ENCODE peak calls at places on chromosome 10, in seven cellular contexts. One of them, this sample, is unnamed.

GRCh38 chr10:23095966-23096813 is 811 bp downstream of the MSRB2 start:
- DNase-seq in NCI-H2081 treated with DMSO at 0.1 percent for 48 hours: no peak
- DNase-seq in posterior cingulate gyrus: peak
- DNase-seq in A172: peak
- DNase-seq in germinal center: peak
- DNase-seq in CD8-positive, alpha-beta T cell: peak
- DNase-seq in NCI-H460: no peak
- DNase-seq in this sample: no peak

GRCh38 chr10:129320340-129320739 is 146.7 kb upstream of the MGMT start:
- DNase-seq in NCI-H2081 treated with DMSO at 0.1 percent for 48 hours: no peak
- DNase-seq in posterior cingulate gyrus: no peak
- DNase-seq in A172: no peak
- DNase-seq in germinal center: no peak
- DNase-seq in CD8-positive, alpha-beta T cell: no peak
- DNase-seq in NCI-H460: no peak
- DNase-seq in this sample: no peak

GRCh38 chr10:70513848-70514309 is 35.3 kb downstream of the PALD1 start:
- DNase-seq in NCI-H2081 treated with DMSO at 0.1 percent for 48 hours: no peak
- DNase-seq in posterior cingulate gyrus: no peak
- DNase-seq in A172: no peak
- DNase-seq in germinal center: peak
- DNase-seq in CD8-positive, alpha-beta T cell: no peak
- DNase-seq in NCI-H460: no peak
- DNase-seq in this sample: no peak

GRCh38 chr10:28952523-28952922 is 275.2 kb downstream of the BAMBI start:
- DNase-seq in NCI-H2081 treated with DMSO at 0.1 percent for 48 hours: no peak
- DNase-seq in posterior cingulate gyrus: no peak
- DNase-seq in A172: no peak
- DNase-seq in germinal center: no peak
- DNase-seq in CD8-positive, alpha-beta T cell: no peak
- DNase-seq in NCI-H460: no peak
- DNase-seq in this sample: no peak

GRCh38 chr10:73529089-73529832 is 33.4 kb upstream of the PPP3CB start:
- DNase-seq in NCI-H2081 treated with DMSO at 0.1 percent for 48 hours: peak
- DNase-seq in posterior cingulate gyrus: no peak
- DNase-seq in A172: peak
- DNase-seq in germinal center: peak
- DNase-seq in CD8-positive, alpha-beta T cell: peak
- DNase-seq in NCI-H460: peak
- DNase-seq in this sample: peak

GRCh38 chr10:133260895-133261725 is 15.6 kb downstream of the ADAM8 start:
- DNase-seq in NCI-H2081 treated with DMSO at 0.1 percent for 48 hours: no peak
- DNase-seq in posterior cingulate gyrus: peak
- DNase-seq in A172: peak
- DNase-seq in germinal center: peak
- DNase-seq in CD8-positive, alpha-beta T cell: peak
- DNase-seq in NCI-H460: peak
- DNase-seq in this sample: peak

GRCh38 chr10:36499696-36500095 is 625.7 kb upstream of the ANKRD30A start:
- DNase-seq in NCI-H2081 treated with DMSO at 0.1 percent for 48 hours: no peak
- DNase-seq in posterior cingulate gyrus: no peak
- DNase-seq in A172: peak
- DNase-seq in germinal center: no peak
- DNase-seq in CD8-positive, alpha-beta T cell: no peak
- DNase-seq in NCI-H460: no peak
- DNase-seq in this sample: peak

GRCh38 chr10:128463991-128464755 is 337.9 kb upstream of the MKI67 start:
- DNase-seq in NCI-H2081 treated with DMSO at 0.1 percent for 48 hours: no peak
- DNase-seq in posterior cingulate gyrus: no peak
- DNase-seq in A172: peak
- DNase-seq in germinal center: no peak
- DNase-seq in CD8-positive, alpha-beta T cell: peak
- DNase-seq in NCI-H460: peak
- DNase-seq in this sample: no peak

GRCh38 chr10:132189016-132189415 is 2.3 kb downstream of the DPYSL4 start:
- DNase-seq in NCI-H2081 treated with DMSO at 0.1 percent for 48 hours: no peak
- DNase-seq in posterior cingulate gyrus: no peak
- DNase-seq in A172: no peak
- DNase-seq in germinal center: no peak
- DNase-seq in CD8-positive, alpha-beta T cell: no peak
- DNase-seq in NCI-H460: no peak
- DNase-seq in this sample: no peak

GRCh38 chr10:124603376-124604213 is 140.6 kb downstream of the FAM53B start:
- DNase-seq in NCI-H2081 treated with DMSO at 0.1 percent for 48 hours: no peak
- DNase-seq in posterior cingulate gyrus: peak
- DNase-seq in A172: no peak
- DNase-seq in germinal center: no peak
- DNase-seq in CD8-positive, alpha-beta T cell: no peak
- DNase-seq in NCI-H460: no peak
- DNase-seq in this sample: no peak

GRCh38 chr10:35219292-35219691 is 92.6 kb downstream of the CREM start:
- DNase-seq in NCI-H2081 treated with DMSO at 0.1 percent for 48 hours: no peak
- DNase-seq in posterior cingulate gyrus: no peak
- DNase-seq in A172: no peak
- DNase-seq in germinal center: no peak
- DNase-seq in CD8-positive, alpha-beta T cell: no peak
- DNase-seq in NCI-H460: no peak
- DNase-seq in this sample: no peak

GRCh38 chr10:115762029-115762428 is 511.0 kb downstream of the GFRA1 start:
- DNase-seq in NCI-H2081 treated with DMSO at 0.1 percent for 48 hours: no peak
- DNase-seq in posterior cingulate gyrus: no peak
- DNase-seq in A172: no peak
- DNase-seq in germinal center: no peak
- DNase-seq in CD8-positive, alpha-beta T cell: no peak
- DNase-seq in NCI-H460: no peak
- DNase-seq in this sample: no peak

GRCh38 chr10:35795131-35795819 is 153.2 kb upstream of the FZD8 start:
- DNase-seq in NCI-H2081 treated with DMSO at 0.1 percent for 48 hours: no peak
- DNase-seq in posterior cingulate gyrus: no peak
- DNase-seq in A172: peak
- DNase-seq in germinal center: no peak
- DNase-seq in CD8-positive, alpha-beta T cell: no peak
- DNase-seq in NCI-H460: no peak
- DNase-seq in this sample: peak

This sample was measured in PC-3.